ENCODE peak calls at places on chromosomes 3 and 15, in five cellular contexts. B is MV-4-11, U is T1000, Y is prostate gland, M is T-helper 17 cell. K is an unnamed sample.
A peak's percentile ranks its signal among the peaks of the same experiment; 100 is the strongest.

GRCh38 chr15:76058714-76059319 is 968 bp upstream of the TMEM266 start:
- DNase-seq in B (peak; percentile 47), M (no peak), Y (no peak), U (no peak), K (no peak)

GRCh38 chr3:180934638-180935037 is 22.2 kb downstream of the FXR1 start:
- DNase-seq in B (no peak), Y (no peak), U (no peak), M (no peak), K (no peak)

GRCh38 chr3:161689699-161690098 is 193.1 kb downstream of the OTOL1 start:
- DNase-seq in Y (no peak), M (no peak), U (no peak), B (no peak), K (no peak)

GRCh38 chr3:63662500-63662899 is 10.0 kb downstream of the SNTN start:
- DNase-seq in B (no peak), Y (no peak), U (no peak), M (no peak), K (no peak)

GRCh38 chr3:154791611-154792010 is 288.5 kb upstream of the MME start:
- DNase-seq in M (no peak), Y (no peak), U (no peak), B (no peak), K (no peak)

GRCh38 chr3:138078901-138079344 is 36.5 kb downstream of the DZIP1L start:
- DNase-seq in B (peak; percentile 83), U (peak; percentile 68), Y (no peak), M (no peak), K (no peak)

GRCh38 chr15:66879968-66880367 is 177.9 kb downstream of the SMAD6 start:
- DNase-seq in U (no peak), M (no peak), Y (no peak), B (no peak), K (no peak)

GRCh38 chr3:24519368-24520100 is 24.9 kb upstream of the THRB start:
- DNase-seq in U (no peak), B (no peak), M (no peak), Y (no peak), K (no peak)

GRCh38 chr15:65460948-65461347 is 38.2 kb upstream of the IGDCC4 start:
- DNase-seq in U (no peak), Y (no peak), M (no peak), B (no peak), K (no peak)

GRCh38 chr3:15081960-15082664 is 16.8 kb downstream of the RBSN start:
- DNase-seq in M (no peak), U (no peak), B (peak; percentile 76), Y (no peak), K (no peak)

GRCh38 chr3:178810173-178810572 is 261.4 kb downstream of the ZMAT3 start:
- DNase-seq in U (no peak), B (no peak), M (no peak), Y (no peak), K (no peak)

GRCh38 chr3:147191795-147192385 is 214.5 kb downstream of the ZIC4 start:
- DNase-seq in B (peak; percentile 25), M (no peak), Y (peak; percentile 7), U (peak; percentile 2), K (no peak)

GRCh38 chr3:46705022-46705530 is 3.9 kb downstream of the TMIE start:
- DNase-seq in Y (peak; percentile 69), M (peak; percentile 55), B (peak; percentile 47), U (peak; percentile 50), K (peak; percentile 54)

GRCh38 chr3:193129607-193130006 is 111.4 kb upstream of the PLAAT1 start:
- DNase-seq in M (no peak), Y (no peak), U (no peak), B (no peak), K (no peak)

GRCh38 chr15:95086543-95087252 is 855.3 kb downstream of the MCTP2 start:
- DNase-seq in U (no peak), B (no peak), Y (no peak), M (no peak), K (no peak)

GRCh38 chr3:86948840-86949239 is 42.1 kb downstream of the VGLL3 start:
- DNase-seq in U (no peak), Y (no peak), M (no peak), B (no peak), K (no peak)

GRCh38 chr3:149473314-149473990 is 1.0 kb upstream of the TM4SF4 start:
- DNase-seq in Y (peak; percentile 79), U (peak; percentile 44), M (no peak), B (peak; percentile 97), K (no peak)

GRCh38 chr15:29888651-29889050 is 66.4 kb upstream of the TJP1 start:
- DNase-seq in M (no peak), B (no peak), Y (no peak), U (no peak), K (no peak)